ENCODE peak calls at places on chromosomes 1 and 21, in five cellular contexts. D is endothelial cell; W is stimulated activated CD4-positive, alpha-beta T cell treated with anti-CD3 and anti-CD28 coated beads, TNF-alpha, amount 100 ng/mL, for 1 hour; X is left colon; V is head of caudate nucleus. H is an unnamed sample.

GRCh38 chr1:171468120-171468790 is 17.1 kb upstream of the PRRC2C start:
- DNase-seq in D (no peak), W (no peak), X (no peak), V (no peak), H (no peak)

GRCh38 chr1:37575692-37576091 is 19.0 kb downstream of the DNALI1 start:
- DNase-seq in D (no peak), W (no peak), X (no peak), V (no peak), H (no peak)

GRCh38 chr1:214566158-214567104 is 15.0 kb upstream of the PTPN14 start:
- DNase-seq in D (no peak), W (no peak), X (no peak), V (no peak), H (no peak)

GRCh38 chr1:232280910-232281309 is 349.0 kb downstream of the SIPA1L2 start:
- DNase-seq in D (no peak), W (no peak), X (no peak), V (no peak), H (no peak)

GRCh38 chr1:231734417-231734816 is 107.8 kb downstream of the DISC1 start:
- DNase-seq in D (no peak), W (no peak), X (no peak), V (no peak), H (no peak)

GRCh38 chr1:3551290-3551678 is 60.0 kb downstream of the MEGF6 start:
- DNase-seq in D (no peak), W (no peak), X (no peak), V (no peak), H (no peak)

GRCh38 chr1:98662354-98662665 is 789 bp downstream of the SNX7 start:
- DNase-seq in D (no peak), W (no peak), X (no peak), V (no peak), H (no peak)

GRCh38 chr1:1923681-1924000 is 4.6 kb upstream of the TMEM52 start:
- DNase-seq in D (no peak), W (no peak), X (peak; percentile 29), V (no peak), H (no peak)

GRCh38 chr21:39141502-39141901 is 41.7 kb downstream of the PSMG1 start:
- DNase-seq in D (no peak), W (no peak), X (no peak), V (no peak), H (no peak)

GRCh38 chr1:75855010-75855409 is 58.3 kb downstream of the MSH4 start:
- DNase-seq in D (no peak), W (no peak), X (no peak), V (no peak), H (no peak)

GRCh38 chr1:21299780-21300395 is 9.6 kb upstream of the ECE1 start:
- DNase-seq in D (no peak), W (no peak), X (no peak), V (no peak), H (no peak)

GRCh38 chr1:10795305-10796021 is 983 bp downstream of the CASZ1 start:
- DNase-seq in D (peak; percentile 30), W (no peak), X (no peak), V (no peak), H (no peak)

GRCh38 chr1:116325922-116326321 is 47.1 kb upstream of the ATP1A1 start:
- DNase-seq in D (no peak), W (no peak), X (no peak), V (no peak), H (no peak)

GRCh38 chr1:168135982-168136708 is 585 bp downstream of the GPR161 start:
- DNase-seq in D (peak; percentile 33), W (no peak), X (peak; percentile 67), V (no peak), H (no peak)

GRCh38 chr1:168079761-168080160 is 57.0 kb downstream of the GPR161 start:
- DNase-seq in D (no peak), W (no peak), X (no peak), V (no peak), H (no peak)

GRCh38 chr1:8495928-8496401 is 178.1 kb downstream of the SLC45A1 start:
- DNase-seq in D (no peak), W (no peak), X (no peak), V (no peak), H (no peak)

GRCh38 chr1:26203642-26204318 is 13.4 kb downstream of the CATSPER4 start:
- DNase-seq in D (no peak), W (no peak), X (no peak), V (no peak), H (no peak)

GRCh38 chr1:201505505-201505893 is 1.4 kb downstream of the CSRP1 start:
- DNase-seq in D (peak; percentile 44), W (no peak), X (no peak), V (no peak), H (no peak)

GRCh38 chr1:66916320-66916719 is 8.3 kb downstream of the DNAI4 start:
- DNase-seq in D (no peak), W (no peak), X (no peak), V (no peak), H (no peak)

GRCh38 chr1:63343922-63344321 is 21.6 kb downstream of the FOXD3 start:
- DNase-seq in D (no peak), W (no peak), X (no peak), V (no peak), H (no peak)

GRCh38 chr1:61743716-61744620 is 1.7 kb downstream of the PATJ start:
- DNase-seq in D (no peak), W (no peak), X (peak; percentile 39), V (no peak), H (no peak)

GRCh38 chr1:203547771-203548421 is 53.9 kb downstream of the OPTC start:
- DNase-seq in D (no peak), W (no peak), X (no peak), V (no peak), H (no peak)

GRCh38 chr21:41783476-41784150 is 16.8 kb upstream of the RIPK4 start:
- DNase-seq in D (no peak), W (no peak), X (peak; percentile 89), V (no peak), H (no peak)

GRCh38 chr21:31665397-31665796 is 5.9 kb downstream of the SOD1 start:
- DNase-seq in D (peak; percentile 7), W (no peak), X (no peak), V (peak; percentile 76), H (no peak)

GRCh38 chr21:18245493-18245967 is 897 bp downstream of the CHODL start:
- DNase-seq in D (peak; percentile 16), W (no peak), X (no peak), V (no peak), H (no peak)

GRCh38 chr21:27581168-27581567 is 614.3 kb upstream of the ADAMTS5 start:
- DNase-seq in D (no peak), W (no peak), X (no peak), V (no peak), H (no peak)